ENCODE peak calls at places on chromosomes 2 and 18, in seven cellular contexts. D is K562, E is HCT116, X is SK-N-SH, W is H1, F is HepG2, L is GM12878. U is an unnamed sample.

GRCh38 chr2:1837022-1837421 is 92.7 kb upstream of the PXDN start:
- DNase-seq in W (no peak), E (no peak), F (no peak), L (no peak), D (no peak), X (no peak), U (no peak)

GRCh38 chr2:215952860-215953637 is 60.3 kb downstream of the MREG start:
- DNase-seq in D (no peak), E (no peak), X (no peak), W (peak; percentile 24), F (peak; percentile 31), L (no peak), U (no peak)

GRCh38 chr2:174071321-174071720 is 106.1 kb upstream of the SP3 start:
- DNase-seq in W (no peak), F (no peak), X (no peak), D (no peak), L (no peak), E (no peak), U (no peak)

GRCh38 chr2:43057026-43057741 is 169.2 kb downstream of the ZFP36L2 start:
- DNase-seq in W (no peak), L (no peak), E (no peak), F (no peak), D (no peak), X (peak; percentile 97), U (no peak)

GRCh38 chr2:112032615-112033457 is 22.2 kb upstream of the TMEM87B start:
- DNase-seq in D (no peak), L (no peak), E (peak; percentile 48), X (no peak), F (no peak), W (peak; percentile 27), U (peak; percentile 60)

GRCh38 chr18:59059140-59059539 is 80.5 kb upstream of the SEC11C start:
- DNase-seq in L (no peak), W (no peak), E (no peak), D (no peak), F (no peak), X (no peak), U (no peak)

GRCh38 chr2:17000083-17000482 is 334.4 kb upstream of the CYRIA start:
- DNase-seq in X (peak; percentile 47), D (no peak), F (no peak), E (no peak), L (no peak), W (no peak), U (no peak)

GRCh38 chr2:15687243-15687642 is 95.6 kb downstream of the DDX1 start:
- DNase-seq in E (no peak), F (no peak), X (no peak), L (no peak), D (no peak), W (no peak), U (no peak)

GRCh38 chr2:148338544-148338943 is 306.0 kb upstream of the EPC2 start:
- DNase-seq in X (no peak), F (peak; percentile 6), L (no peak), W (no peak), E (no peak), D (no peak), U (no peak)

GRCh38 chr2:237483018-237483731 is 3.9 kb upstream of the MLPH start:
- DNase-seq in D (no peak), X (no peak), L (no peak), E (no peak), W (no peak), F (no peak), U (peak; percentile 67)

GRCh38 chr2:107681946-107682345 is 144.7 kb upstream of the RGPD4 start:
- DNase-seq in X (no peak), F (no peak), L (no peak), W (no peak), E (no peak), D (no peak), U (no peak)

GRCh38 chr2:217958206-217958888 is 44.4 kb downstream of the TNS1 start:
- DNase-seq in W (no peak), F (no peak), X (no peak), L (no peak), D (no peak), E (no peak), U (no peak)

GRCh38 chr2:24548058-24548457 is 57.0 kb downstream of the NCOA1 start:
- DNase-seq in W (no peak), F (no peak), E (no peak), L (no peak), D (no peak), X (no peak), U (no peak)

GRCh38 chr2:905091-905832 is 45.4 kb upstream of the SNTG2 start:
- DNase-seq in L (no peak), F (no peak), X (no peak), E (no peak), D (no peak), W (peak; percentile 49), U (no peak)

GRCh38 chr2:240982821-240983281 is 15.6 kb upstream of the SNED1 start:
- DNase-seq in W (no peak), D (no peak), X (no peak), L (no peak), E (no peak), F (no peak), U (no peak)

GRCh38 chr2:231716641-231717280 is 8.4 kb downstream of the PTMA start:
- DNase-seq in F (peak; percentile 86), D (no peak), W (no peak), E (no peak), X (no peak), L (no peak), U (no peak)
- TF ChIP-seq JUND in F (no peak), D (no peak), W (no peak), E (no peak), X (no peak), L (no peak), U (no peak)

GRCh38 chr2:201980946-201981345 is 52.7 kb upstream of the FZD7 start:
- DNase-seq in F (no peak), X (no peak), E (no peak), L (no peak), D (no peak), W (no peak), U (no peak)

GRCh38 chr2:201980389-201980821 is 53.2 kb upstream of the FZD7 start:
- DNase-seq in F (no peak), X (no peak), D (no peak), W (no peak), E (no peak), L (peak; percentile 69), U (no peak)

GRCh38 chr2:201978333-201978732 is 55.3 kb upstream of the FZD7 start:
- DNase-seq in L (peak; percentile 23), D (no peak), F (no peak), W (no peak), E (no peak), X (no peak), U (no peak)

GRCh38 chr2:201977651-201978050 is 56.0 kb upstream of the FZD7 start:
- DNase-seq in L (no peak), F (no peak), W (no peak), X (no peak), E (no peak), D (no peak), U (no peak)

GRCh38 chr2:201978988-201979387 is 54.7 kb upstream of the FZD7 start:
- DNase-seq in D (no peak), F (no peak), L (no peak), X (no peak), W (no peak), E (no peak), U (no peak)
- TF ChIP-seq JUND in D (no peak), F (no peak), L (no peak), X (no peak), W (no peak), E (no peak), U (no peak)

GRCh38 chr2:119229716-119230115 is 6.1 kb downstream of the STEAP3 start:
- DNase-seq in L (no peak), X (no peak), F (no peak), E (no peak), W (no peak), D (no peak), U (no peak)
- TF ChIP-seq JUND in L (no peak), X (no peak), F (no peak), E (no peak), W (no peak), D (no peak), U (no peak)

DNA sequence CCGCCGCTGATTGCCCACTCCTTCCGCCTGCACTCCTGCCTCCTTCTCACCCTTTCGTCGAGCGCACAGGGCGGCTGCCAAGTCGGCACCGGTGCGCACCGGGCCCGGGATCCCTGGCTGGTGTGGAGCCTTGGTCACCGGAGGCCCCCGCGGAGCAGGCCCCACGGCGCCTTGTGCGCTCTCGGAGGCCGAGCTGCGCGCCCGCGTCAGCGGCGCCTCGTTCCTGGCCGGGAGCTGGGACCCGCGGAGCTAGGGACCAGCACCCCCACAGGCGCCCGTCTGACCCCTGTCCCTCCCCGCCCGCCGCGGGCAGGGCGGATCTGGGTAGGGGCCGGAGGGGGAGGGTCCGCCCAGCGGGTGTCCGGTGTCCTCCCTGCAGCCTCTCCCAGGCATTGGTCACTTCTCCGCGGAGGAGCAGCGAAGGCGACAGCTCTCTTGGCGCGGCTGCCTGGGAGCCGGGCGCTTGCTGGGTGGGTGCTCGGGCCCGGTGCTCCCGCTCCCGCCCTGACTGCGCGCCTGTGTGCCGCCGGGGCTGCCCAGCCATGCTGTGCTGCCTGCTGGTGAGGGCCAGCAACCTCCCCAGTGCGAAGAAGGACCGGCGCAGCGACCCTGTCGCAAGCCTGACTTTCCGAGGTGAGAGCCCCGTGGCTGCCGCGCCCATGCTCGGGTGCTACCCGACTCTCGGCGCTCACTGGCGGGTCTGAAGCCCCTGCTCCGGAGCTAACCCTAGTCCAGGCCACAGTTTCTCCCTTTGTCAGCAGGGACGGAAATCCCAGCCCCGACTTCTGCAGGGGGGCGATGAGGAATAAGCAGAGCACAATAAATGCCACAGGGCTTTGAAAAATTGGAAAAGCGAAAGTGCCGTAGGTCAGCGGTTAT is 13.2 kb downstream of the DYSF start:
- DNase-seq in D (no peak), W (peak; percentile 72), E (no peak), X (peak; percentile 85), L (no peak), F (no peak), U (peak; percentile 63)
- TF ChIP-seq JUND in D (no peak), W (no peak), E (no peak), X (no peak), L (no peak), F (no peak), U (no peak)

DNA sequence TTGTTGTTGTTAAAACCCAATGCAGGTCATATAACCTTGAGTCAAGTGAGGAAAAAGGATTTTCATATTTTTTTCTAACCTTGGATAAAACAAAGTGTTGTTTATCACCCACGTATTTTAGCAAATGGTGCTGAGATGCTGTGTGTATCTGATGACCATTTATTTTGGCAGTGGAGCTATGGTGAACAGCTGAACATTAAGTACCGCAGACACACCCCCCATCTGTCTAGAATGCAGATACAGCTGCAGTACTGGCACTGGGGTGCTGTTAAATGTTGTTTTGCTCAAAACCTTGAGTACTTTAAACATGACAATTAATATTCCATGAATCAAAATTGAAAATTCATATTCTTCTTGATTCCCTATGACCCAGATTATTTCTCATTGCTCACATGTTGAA is 773.3 kb upstream of the SLC39A10 start:
- DNase-seq in L (no peak), W (no peak), D (no peak), X (no peak), E (no peak), F (no peak), U (no peak)
- TF ChIP-seq JUND in L (no peak), W (no peak), D (no peak), X (no peak), E (no peak), F (no peak), U (no peak)

GRCh38 chr2:9418746-9419145 is 4.6 kb downstream of the ITGB1BP1 start:
- DNase-seq in D (no peak), W (no peak), F (no peak), X (no peak), L (no peak), E (no peak), U (no peak)
- TF ChIP-seq JUND in D (no peak), W (no peak), F (no peak), X (no peak), L (no peak), E (no peak), U (no peak)